ENCODE peak calls at places on chromosome 12, in ten cellular contexts. Q is mammary epithelial cell; D is CD4-positive, CD25-positive, alpha-beta regulatory T cell; L is epithelial cell of esophagus; P is GM23338; N is endodermal cell; G is CD8-positive, alpha-beta T cell; F is effector memory CD4-positive, alpha-beta T cell; X is tibial artery; R is heart right ventricle. I is an unnamed sample.
A peak's percentile ranks its signal among the peaks of the same experiment; 100 is the strongest.

GRCh38 chr12:110661337-110661972 is 27.5 kb downstream of the HVCN1 start:
- DNase-seq in Q (no peak), D (peak; percentile 62), L (no peak), P (no peak), N (no peak), G (peak; percentile 38), F (no peak), X (peak; percentile 71), R (no peak), I (no peak)

GRCh38 chr12:52813885-52814709 is at the start of gene KRT4:
- DNase-seq in Q (no peak), D (no peak), L (no peak), P (no peak), N (no peak), G (no peak), F (no peak), X (no peak), R (no peak), I (no peak)

GRCh38 chr12:58916891-58917570 is 3.3 kb downstream of the LRIG3 start:
- DNase-seq in Q (peak; percentile 58), D (no peak), L (peak; percentile 53), P (no peak), N (no peak), G (no peak), F (no peak), X (no peak), R (no peak), I (no peak)

GRCh38 chr12:69330475-69331473 is 17.4 kb upstream of the LYZ start:
- DNase-seq in Q (no peak), D (peak; percentile 89), L (peak; percentile 14), P (peak; percentile 87), N (peak; percentile 93), G (peak; percentile 65), F (peak; percentile 8), X (no peak), R (no peak), I (peak; percentile 16)

GRCh38 chr12:88782357-88782756 is 202.1 kb upstream of the KITLG start:
- DNase-seq in Q (no peak), D (no peak), L (no peak), P (no peak), N (no peak), G (no peak), F (no peak), X (no peak), R (no peak), I (no peak)

GRCh38 chr12:124049451-124050094 is 76.6 kb downstream of the ZNF664 start:
- DNase-seq in Q (no peak), D (no peak), L (no peak), P (no peak), N (no peak), G (no peak), F (no peak), X (no peak), R (no peak), I (no peak)

GRCh38 chr12:4243098-4243795 is 30.3 kb upstream of the CCND2 start:
- DNase-seq in Q (no peak), D (no peak), L (no peak), P (no peak), N (no peak), G (no peak), F (no peak), X (no peak), R (no peak), I (no peak)

GRCh38 chr12:78672033-78672432 is 192.5 kb upstream of the SYT1 start:
- DNase-seq in Q (no peak), D (no peak), L (no peak), P (peak; percentile 22), N (peak; percentile 65), G (no peak), F (no peak), X (no peak), R (no peak), I (no peak)

GRCh38 chr12:28591831-28592230 is 401.6 kb downstream of the CCDC91 start:
- DNase-seq in Q (no peak), D (no peak), L (no peak), P (peak; percentile 31), N (no peak), G (no peak), F (no peak), X (no peak), R (no peak), I (no peak)

DNA sequence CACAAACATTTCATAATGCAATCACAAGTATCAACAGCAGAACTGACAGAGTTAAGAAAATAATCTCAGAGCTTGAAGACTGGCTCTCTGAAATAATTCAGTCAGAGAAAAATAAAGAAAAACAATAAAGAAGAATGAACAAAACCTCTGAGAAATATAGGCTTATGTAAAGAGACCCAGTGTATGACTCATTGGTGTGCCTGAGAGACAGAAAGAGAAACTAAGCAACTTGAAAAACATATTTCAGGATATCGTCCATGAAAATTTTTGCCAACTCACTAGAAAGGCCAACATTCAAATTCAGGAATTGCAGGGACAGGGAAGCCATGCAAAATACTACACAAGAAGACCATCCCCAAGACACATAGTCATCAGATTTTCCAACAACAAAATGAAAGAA is 56.2 kb downstream of the APOBEC1 start:
- DNase-seq in Q (peak; percentile 39), D (no peak), L (peak; percentile 21), P (no peak), N (no peak), G (no peak), F (no peak), X (no peak), R (no peak), I (no peak)
- H3K4me3 ChIP-seq in Q (no peak overlapping the region), D (no peak overlapping the region), L (no peak overlapping the region), P (no peak overlapping the region), N (no peak overlapping the region), G (no peak overlapping the region), F (no peak overlapping the region), X (no peak overlapping the region), R (no peak overlapping the region), I (no peak overlapping the region)

GRCh38 chr12:131003676-131004075 is 50.0 kb downstream of the ADGRD1 start:
- DNase-seq in Q (no peak), D (no peak), L (no peak), P (no peak), N (no peak), G (no peak), F (no peak), X (no peak), R (no peak), I (no peak)
- H3K4me3 ChIP-seq in Q (no peak overlapping the region), D (no peak overlapping the region), L (no peak overlapping the region), P (no peak overlapping the region), N (no peak overlapping the region), G (no peak overlapping the region), F (no peak overlapping the region), X (no peak overlapping the region), R (no peak overlapping the region), I (no peak overlapping the region)

GRCh38 chr12:55663391-55663790 is 26.7 kb downstream of the OR10P1 start:
- DNase-seq in Q (no peak), D (no peak), L (no peak), P (no peak), N (peak; percentile 13), G (no peak), F (no peak), X (no peak), R (no peak), I (no peak)
- H3K4me3 ChIP-seq in Q (no peak overlapping the region), D (no peak overlapping the region), L (no peak overlapping the region), P (no peak overlapping the region), N (no peak overlapping the region), G (no peak overlapping the region), F (no peak overlapping the region), X (no peak overlapping the region), R (no peak overlapping the region), I (no peak overlapping the region)

GRCh38 chr12:68020049-68020448 is 30.8 kb downstream of the IFNG-AS1 start:
- DNase-seq in Q (no peak), D (no peak), L (no peak), P (no peak), N (no peak), G (no peak), F (no peak), X (no peak), R (no peak), I (no peak)

GRCh38 chr12:68018315-68018714 is 29.1 kb downstream of the IFNG-AS1 start:
- DNase-seq in Q (no peak), D (no peak), L (no peak), P (no peak), N (no peak), G (no peak), F (no peak), X (no peak), R (no peak), I (no peak)

GRCh38 chr12:68016136-68016535 is 26.9 kb downstream of the IFNG-AS1 start:
- DNase-seq in Q (no peak), D (no peak), L (no peak), P (no peak), N (no peak), G (no peak), F (no peak), X (no peak), R (no peak), I (no peak)

GRCh38 chr12:68020699-68021098 is 31.5 kb downstream of the IFNG-AS1 start:
- DNase-seq in Q (no peak), D (no peak), L (no peak), P (no peak), N (no peak), G (no peak), F (no peak), X (no peak), R (no peak), I (no peak)
- H3K4me3 ChIP-seq in Q (no peak overlapping the region), D (no peak overlapping the region), L (no peak overlapping the region), P (no peak overlapping the region), N (no peak overlapping the region), G (no peak overlapping the region), F (no peak overlapping the region), X (no peak overlapping the region), R (no peak overlapping the region), I (no peak overlapping the region)

I was measured in WERI-Rb-1.